ENCODE peak calls at places on chromosomes 16 and 17, in nine cellular contexts. O is heart left ventricle, N is left ventricle myocardium inferior, U is mammary epithelial cell, K is stomach, L is AG04450, B is right atrium auricular region, F is pancreas, W is heart right ventricle. A is an unnamed sample.

GRCh38 chr17:17527534-17527933 is 31.3 kb upstream of the RASD1 start:
- DNase-seq in O (no peak), N (no peak), U (no peak), K (no peak), L (no peak), B (no peak), F (no peak), W (no peak), A (no peak)

GRCh38 chr17:33435716-33436301 is 142.7 kb upstream of the ASIC2 start:
- DNase-seq in O (no peak), N (no peak), U (peak), K (no peak), L (no peak), B (no peak), F (no peak), W (no peak), A (no peak)

GRCh38 chr17:29595107-29595942 is 2.4 kb downstream of the ANKRD13B start:
- DNase-seq in O (no peak), N (no peak), U (no peak), K (no peak), L (no peak), B (no peak), F (no peak), W (no peak), A (no peak)

GRCh38 chr16:59060212-59060611 is 326.1 kb upstream of the GOT2 start:
- DNase-seq in O (no peak), N (no peak), U (peak), K (no peak), L (peak), B (no peak), F (no peak), W (no peak), A (no peak)

GRCh38 chr17:80763293-80763867 is 218.7 kb downstream of the RPTOR start:
- DNase-seq in O (no peak), N (no peak), U (no peak), K (no peak), L (no peak), B (no peak), F (no peak), W (no peak), A (no peak)

GRCh38 chr17:78561166-78561565 is 16.0 kb downstream of the DNAH17 start:
- DNase-seq in O (no peak), N (no peak), U (no peak), K (no peak), L (no peak), B (no peak), F (no peak), W (no peak), A (no peak)

GRCh38 chr16:71537643-71538042 is 11.4 kb downstream of the CHST4 start:
- DNase-seq in O (no peak), N (no peak), U (peak), K (no peak), L (peak), B (no peak), F (no peak), W (no peak), A (peak)

GRCh38 chr16:69930117-69930776 is 20.9 kb upstream of the CLEC18A start:
- DNase-seq in O (peak), N (peak), U (peak), K (peak), L (no peak), B (peak), F (no peak), W (peak), A (peak)

GRCh38 chr17:73634629-73635028 is 9.6 kb downstream of the SDK2 start:
- DNase-seq in O (no peak), N (no peak), U (no peak), K (no peak), L (no peak), B (no peak), F (no peak), W (no peak), A (no peak)

GRCh38 chr16:72362972-72363371 is 191.0 kb upstream of the PMFBP1 start:
- DNase-seq in O (no peak), N (no peak), U (peak), K (no peak), L (no peak), B (no peak), F (no peak), W (no peak), A (no peak)

DNA sequence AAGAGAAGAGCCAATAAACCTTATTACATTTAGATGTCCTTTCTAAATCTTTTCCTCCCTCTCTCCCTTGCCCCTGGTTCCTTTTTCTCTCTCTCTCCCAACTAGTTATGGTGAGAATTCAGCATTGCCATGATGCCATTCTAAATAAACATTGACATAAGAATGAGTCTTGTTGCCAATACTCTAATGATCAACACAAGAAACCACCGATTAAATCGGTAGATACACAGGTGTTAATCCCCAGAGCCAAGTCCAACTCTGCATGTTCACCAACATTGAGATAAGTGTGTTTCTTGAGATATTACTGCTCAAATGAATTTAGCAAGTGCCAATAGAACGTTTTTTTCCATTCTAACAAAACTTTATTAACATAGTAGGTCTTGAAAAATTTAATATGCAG is 412.1 kb downstream of the KCNJ2 start:
- DNase-seq in O (no peak), N (no peak), U (no peak), K (no peak), L (no peak), B (no peak), F (no peak), W (no peak), A (no peak)
- H3K27ac ChIP-seq in O (no peak), N (no peak), U (no peak), K (no peak), L (no peak), B (no peak), F (no peak), W (no peak), A (no peak)

GRCh38 chr16:47884131-47884725 is 271.6 kb downstream of the ABCC12 start:
- DNase-seq in O (no peak), N (no peak), U (peak), K (no peak), L (no peak), B (no peak), F (no peak), W (no peak), A (no peak)
- H3K4me3 ChIP-seq in O (no peak), N (no peak), U (no peak), K (no peak), L (no peak), B (no peak), F (no peak), W (no peak), A (no peak)

GRCh38 chr17:42512246-42512645 is 23.8 kb upstream of the NAGLU start:
- DNase-seq in O (no peak), N (no peak), U (no peak), K (no peak), L (no peak), B (no peak), F (no peak), W (no peak), A (no peak)
- H3K27ac ChIP-seq in O (peak), N (peak), U (no peak), K (peak), L (no peak), B (peak), F (no peak), W (peak), A (peak)

GRCh38 chr16:88535181-88535856 is 34.9 kb upstream of the ZC3H18 start:
- DNase-seq in O (no peak), N (no peak), U (no peak), K (no peak), L (no peak), B (no peak), F (peak), W (no peak), A (no peak)
- H3K4me3 ChIP-seq in O (peak), N (peak), U (peak), K (peak), L (peak), B (peak), F (no peak), W (peak), A (peak)

DNA sequence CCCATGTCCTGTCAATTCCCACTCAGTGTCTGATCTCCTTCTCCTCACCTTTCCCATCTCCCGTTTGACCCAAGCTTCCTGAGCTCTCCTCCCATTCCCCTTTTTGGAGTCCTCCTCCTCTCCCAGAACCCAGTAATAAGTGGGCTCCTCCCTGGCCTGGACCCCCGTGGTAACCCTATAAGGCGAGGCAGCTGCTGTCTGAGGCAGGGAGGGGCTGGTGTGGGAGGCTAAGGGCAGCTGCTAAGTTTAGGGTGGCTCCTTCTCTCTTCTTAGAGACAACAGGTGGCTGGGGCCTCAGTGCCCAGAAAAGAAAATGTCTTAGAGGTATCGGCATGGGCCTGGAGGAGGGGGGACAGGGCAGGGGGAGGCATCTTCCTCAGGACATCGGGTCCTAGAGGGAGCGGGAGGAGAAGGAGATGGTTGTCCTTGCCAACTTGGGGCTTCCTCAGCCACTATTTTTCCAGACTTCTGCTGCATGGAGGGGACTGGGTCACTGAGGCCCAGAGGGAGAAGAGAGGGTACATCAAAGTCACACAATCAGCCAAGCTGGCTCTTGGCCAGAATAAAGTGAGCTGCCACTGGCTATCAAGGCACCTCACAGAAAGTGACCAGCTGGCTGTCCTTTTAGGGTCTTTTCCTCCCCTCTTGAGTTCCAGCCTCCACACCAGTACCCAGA is 1.9 kb upstream of the TBC1D10B start:
- DNase-seq in O (no peak), N (no peak), U (no peak), K (no peak), L (no peak), B (no peak), F (no peak), W (no peak), A (no peak)
- H3K27ac ChIP-seq in O (no peak), N (peak), U (no peak), K (peak), L (no peak), B (peak), F (peak), W (peak), A (no peak)

GRCh38 chr16:8960788-8961109 is 3.0 kb downstream of the USP7 start:
- DNase-seq in O (no peak), N (no peak), U (no peak), K (no peak), L (no peak), B (no peak), F (no peak), W (no peak), A (no peak)
- H3K4me3 ChIP-seq in O (no peak), N (peak), U (no peak), K (peak), L (peak), B (no peak), F (no peak), W (peak), A (no peak)

DNA sequence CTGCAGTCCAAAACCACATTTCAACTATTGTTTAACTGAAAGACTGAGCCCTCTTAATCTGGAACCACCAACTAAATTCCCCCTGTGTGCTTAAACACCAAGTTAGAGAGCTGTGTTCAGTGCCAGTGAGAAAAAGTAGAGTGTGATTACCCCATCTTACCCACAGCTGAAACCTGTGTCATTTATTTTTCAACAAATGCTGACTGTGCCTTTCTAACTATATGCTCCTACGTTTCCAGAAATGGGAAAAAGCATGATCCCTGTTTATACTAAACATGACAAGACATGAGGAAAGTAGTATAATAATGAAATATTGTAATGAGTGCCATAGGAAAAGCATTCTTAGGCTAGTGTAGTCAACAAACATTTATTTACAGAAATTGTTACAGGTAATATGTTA is 7.4 kb upstream of the TOX3 start:
- DNase-seq in O (no peak), N (no peak), U (no peak), K (no peak), L (no peak), B (no peak), F (no peak), W (no peak), A (no peak)
- H3K27ac ChIP-seq in O (no peak), N (no peak), U (no peak), K (no peak), L (no peak), B (no peak), F (no peak), W (no peak), A (no peak)

DNA sequence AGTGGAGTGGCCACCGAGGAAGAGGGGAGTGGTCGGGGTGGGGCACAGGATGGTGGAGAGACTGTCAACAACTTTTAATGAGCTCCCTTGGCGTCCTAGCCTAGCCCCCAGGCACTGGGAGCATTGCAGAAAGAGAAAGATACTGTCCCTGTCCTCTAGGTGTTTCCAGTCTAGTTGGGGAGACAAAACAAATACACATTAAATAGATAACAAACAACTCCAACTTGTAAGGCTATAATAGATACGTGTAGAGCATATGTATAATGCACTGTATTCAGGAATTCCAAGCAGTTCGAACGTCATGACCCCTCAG is 435 bp upstream of the UBE2O start:
- DNase-seq in O (no peak), N (no peak), U (no peak), K (no peak), L (no peak), B (no peak), F (no peak), W (no peak), A (no peak)
- H3K4me3 ChIP-seq in O (no peak), N (peak), U (no peak), K (peak), L (no peak), B (no peak), F (no peak), W (no peak), A (no peak)

GRCh38 chr16:681746-682427 is 1.7 kb downstream of the STUB1 start:
- DNase-seq in O (no peak), N (no peak), U (no peak), K (no peak), L (no peak), B (no peak), F (no peak), W (no peak), A (no peak)
- H3K27ac ChIP-seq in O (no peak), N (peak), U (no peak), K (peak), L (no peak), B (no peak), F (no peak), W (no peak), A (no peak)

DNA sequence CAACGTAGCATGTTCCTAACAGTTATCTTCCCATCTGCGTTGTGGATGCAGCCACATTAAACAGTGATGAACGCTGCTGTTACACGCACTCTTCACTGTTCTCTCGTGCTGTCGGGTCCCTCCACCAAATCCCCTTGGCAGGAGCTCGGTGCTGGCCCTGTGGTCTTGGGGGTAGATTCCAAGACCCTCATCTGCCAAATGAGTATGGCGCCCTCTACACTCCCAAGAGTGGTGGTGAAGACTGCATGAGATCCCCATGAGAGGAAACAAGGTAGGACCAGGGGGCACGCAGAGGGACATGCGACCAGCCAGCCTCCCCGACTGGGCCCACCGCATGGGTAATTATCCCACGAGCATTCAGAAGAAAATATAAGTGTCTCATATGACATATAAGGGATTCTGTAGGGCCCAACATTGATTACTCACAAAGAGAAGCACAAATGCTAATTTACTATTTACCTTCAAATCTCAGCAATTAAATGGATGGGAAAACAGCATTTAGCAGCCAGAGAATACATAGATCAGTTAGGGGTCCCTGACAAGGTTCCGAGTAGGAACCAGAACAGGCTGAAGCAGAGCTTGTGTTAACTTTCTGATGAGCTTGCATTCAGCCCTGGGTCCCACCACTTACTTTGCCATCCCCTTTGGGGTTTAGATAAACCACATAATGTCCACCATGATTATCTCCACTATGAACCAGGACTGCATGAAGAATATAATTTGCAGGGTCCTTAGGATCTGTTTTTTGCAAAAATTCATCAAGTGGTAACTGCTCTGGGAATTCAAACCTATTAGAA is 23.8 kb downstream of the LITAFD start:
- DNase-seq in O (no peak), N (no peak), U (no peak), K (no peak), L (no peak), B (no peak), F (no peak), W (no peak), A (no peak)
- H3K4me3 ChIP-seq in O (no peak), N (no peak), U (no peak), K (no peak), L (no peak), B (no peak), F (no peak), W (no peak), A (no peak)